ENCODE peak calls at places on chromosomes 7 and 10, in eight cellular contexts. X is fibroblast of lung; G is sigmoid colon; D is GM23248; W is IMR-90; V is mesendoderm; E is CD8-positive, alpha-beta T cell; C is naive thymus-derived CD4-positive, alpha-beta T cell. U is an unnamed sample. For H3K4me1, the result is how much of the 10 kb centered on the place peaks cover.

GRCh38 chr7:98551541-98552273 is 65.4 kb upstream of the NPTX2 start:
- DNase-seq in X (no peak), G (no peak), D (no peak), W (no peak), V (no peak), E (no peak), C (no peak), U (no peak)

GRCh38 chr7:33040803-33041516 is 21.6 kb downstream of the NT5C3A start:
- DNase-seq in X (no peak), G (no peak), D (peak), W (peak), V (no peak), E (peak), C (peak), U (no peak)

GRCh38 chr7:129877146-129877792 is 75.5 kb downstream of the UBE2H start:
- DNase-seq in X (no peak), G (no peak), D (no peak), W (no peak), V (no peak), E (no peak), C (no peak), U (no peak)

GRCh38 chr10:59678884-59679301 is 30.8 kb downstream of the SLC16A9 start:
- DNase-seq in X (peak), G (no peak), D (peak), W (no peak), V (peak), E (no peak), C (no peak), U (no peak)

GRCh38 chr7:22052221-22052639 is 106.5 kb upstream of the CDCA7L start:
- DNase-seq in X (peak), G (no peak), D (peak), W (no peak), V (no peak), E (no peak), C (no peak), U (no peak)

GRCh38 chr10:114519306-114519669 is 115.0 kb upstream of the AFAP1L2 start:
- DNase-seq in X (peak), G (no peak), D (peak), W (no peak), V (no peak), E (no peak), C (no peak), U (no peak)

GRCh38 chr10:61857746-61858145 is 43.8 kb upstream of the ARID5B start:
- DNase-seq in X (peak), G (no peak), D (peak), W (no peak), V (no peak), E (no peak), C (no peak), U (no peak)

GRCh38 chr7:145909956-145910611 is 206.5 kb upstream of the CNTNAP2 start:
- DNase-seq in X (no peak), G (no peak), D (no peak), W (peak), V (no peak), E (no peak), C (no peak), U (no peak)

GRCh38 chr10:86752311-86752710 is 4.1 kb upstream of the BMPR1A start:
- DNase-seq in X (no peak), G (no peak), D (no peak), W (no peak), V (peak), E (no peak), C (no peak), U (no peak)

GRCh38 chr7:47432988-47433895 is 148.7 kb downstream of the TNS3 start:
- DNase-seq in X (no peak), G (peak), D (no peak), W (no peak), V (no peak), E (no peak), C (no peak), U (no peak)

GRCh38 chr10:27660705-27661104 is 84.9 kb downstream of the MKX start:
- DNase-seq in X (no peak), G (no peak), D (no peak), W (no peak), V (no peak), E (no peak), C (no peak), U (no peak)

GRCh38 chr7:25788961-25789620 is 362.9 kb upstream of the NFE2L3 start:
- DNase-seq in X (no peak), G (no peak), D (no peak), W (no peak), V (no peak), E (no peak), C (no peak), U (no peak)

GRCh38 chr10:111762114-111762513 is 421.5 kb downstream of the GPAM start:
- DNase-seq in X (no peak), G (no peak), D (peak), W (no peak), V (peak), E (no peak), C (no peak), U (no peak)

GRCh38 chr7:11592699-11593098 is 239.3 kb downstream of the THSD7A start:
- DNase-seq in X (peak), G (no peak), D (no peak), W (no peak), V (no peak), E (no peak), C (no peak), U (no peak)

GRCh38 chr7:44145419-44145968 is 4.4 kb upstream of the MYL7 start:
- DNase-seq in X (peak), G (peak), D (no peak), W (no peak), V (peak), E (peak), C (peak), U (peak)

GRCh38 chr10:125640609-125641008 is 42.4 kb downstream of the TEX36 start:
- DNase-seq in X (no peak), G (no peak), D (no peak), W (no peak), V (no peak), E (no peak), C (no peak), U (no peak)

GRCh38 chr10:114822771-114823463 is 1.3 kb downstream of the FHIP2A start:
- DNase-seq in X (peak), G (no peak), D (peak), W (peak), V (no peak), E (no peak), C (no peak), U (no peak)

GRCh38 chr10:119401671-119402395 is 140.7 kb downstream of the RGS10 start:
- DNase-seq in X (peak), G (peak), D (peak), W (peak), V (peak), E (no peak), C (no peak), U (no peak)

GRCh38 chr10:9003122-9003521 is 948.6 kb downstream of the GATA3 start:
- DNase-seq in X (no peak), G (no peak), D (no peak), W (no peak), V (no peak), E (no peak), C (no peak), U (no peak)

GRCh38 chr7:142603870-142604448 is 145.3 kb upstream of the PRSS1 start:
- DNase-seq in X (peak), G (no peak), D (peak), W (peak), V (peak), E (peak), C (peak), U (no peak)

GRCh38 chr7:85773116-85773783 is 586.4 kb upstream of the SEMA3D start:
- DNase-seq in X (peak), G (no peak), D (peak), W (peak), V (no peak), E (no peak), C (no peak), U (no peak)

GRCh38 chr10:116026315-116026714 is 246.7 kb downstream of the GFRA1 start:
- DNase-seq in X (no peak), G (no peak), D (no peak), W (no peak), V (peak), E (no peak), C (no peak), U (no peak)

GRCh38 chr7:157558516-157558874 is 221.7 kb downstream of the DNAJB6 start:
- DNase-seq in X (no peak), G (peak), D (no peak), W (no peak), V (no peak), E (no peak), C (no peak), U (peak)

GRCh38 chr10:115167716-115168115 is 74.6 kb downstream of the ATRNL1 start:
- DNase-seq in X (no peak), G (no peak), D (no peak), W (no peak), V (no peak), E (no peak), C (no peak), U (no peak)

GRCh38 chr7:82441916-82442478 is 1.6 kb downstream of the CACNA2D1 start:
- DNase-seq in X (peak), G (no peak), D (peak), W (peak), V (peak), E (no peak), C (no peak), U (no peak)

GRCh38 chr7:47584128-47584865 is 2.4 kb upstream of the TNS3 start:
- DNase-seq in X (no peak), G (no peak), D (peak), W (no peak), V (no peak), E (no peak), C (no peak), U (no peak)

GRCh38 chr7:85078181-85078580 is 108.7 kb downstream of the SEMA3D start:
- DNase-seq in X (no peak), G (no peak), D (no peak), W (no peak), V (no peak), E (no peak), C (no peak), U (no peak)

GRCh38 chr10:77111611-77112550 is 525.7 kb downstream of the KCNMA1 start:
- DNase-seq in X (peak), G (no peak), D (peak), W (peak), V (peak), E (no peak), C (no peak), U (no peak)

GRCh38 chr7:77710067-77710466 is 13.8 kb downstream of the RSBN1L start:
- DNase-seq in X (no peak), G (no peak), D (no peak), W (no peak), V (no peak), E (no peak), C (no peak), U (no peak)

GRCh38 chr7:15963206-15963605 is 276.7 kb upstream of the MEOX2 start:
- DNase-seq in X (no peak), G (no peak), D (no peak), W (no peak), V (no peak), E (no peak), C (no peak), U (no peak)

GRCh38 chr7:102992820-102993531 is 80.2 kb downstream of the LRRC17 start:
- DNase-seq in X (peak), G (no peak), D (peak), W (peak), V (no peak), E (no peak), C (no peak), U (no peak)

GRCh38 chr7:12431886-12432285 is 28.2 kb upstream of the VWDE start:
- DNase-seq in X (no peak), G (no peak), D (peak), W (peak), V (peak), E (no peak), C (no peak), U (peak)

GRCh38 chr10:85280014-85280413 is 951.6 kb downstream of the CCSER2 start:
- DNase-seq in X (no peak), G (no peak), D (no peak), W (no peak), V (peak), E (no peak), C (no peak), U (peak)

GRCh38 chr10:129758591-129759021 is 205.5 kb downstream of the EBF3 start:
- DNase-seq in X (no peak), G (peak), D (no peak), W (no peak), V (no peak), E (peak), C (no peak), U (peak)

GRCh38 chr10:59580257-59580863 is 129.3 kb downstream of the SLC16A9 start:
- DNase-seq in X (peak), G (no peak), D (peak), W (peak), V (peak), E (no peak), C (no peak), U (no peak)

GRCh38 chr10:96379758-96380157 is 21.0 kb upstream of the OPALIN start:
- DNase-seq in X (no peak), G (no peak), D (no peak), W (no peak), V (no peak), E (no peak), C (no peak), U (no peak)

DNA sequence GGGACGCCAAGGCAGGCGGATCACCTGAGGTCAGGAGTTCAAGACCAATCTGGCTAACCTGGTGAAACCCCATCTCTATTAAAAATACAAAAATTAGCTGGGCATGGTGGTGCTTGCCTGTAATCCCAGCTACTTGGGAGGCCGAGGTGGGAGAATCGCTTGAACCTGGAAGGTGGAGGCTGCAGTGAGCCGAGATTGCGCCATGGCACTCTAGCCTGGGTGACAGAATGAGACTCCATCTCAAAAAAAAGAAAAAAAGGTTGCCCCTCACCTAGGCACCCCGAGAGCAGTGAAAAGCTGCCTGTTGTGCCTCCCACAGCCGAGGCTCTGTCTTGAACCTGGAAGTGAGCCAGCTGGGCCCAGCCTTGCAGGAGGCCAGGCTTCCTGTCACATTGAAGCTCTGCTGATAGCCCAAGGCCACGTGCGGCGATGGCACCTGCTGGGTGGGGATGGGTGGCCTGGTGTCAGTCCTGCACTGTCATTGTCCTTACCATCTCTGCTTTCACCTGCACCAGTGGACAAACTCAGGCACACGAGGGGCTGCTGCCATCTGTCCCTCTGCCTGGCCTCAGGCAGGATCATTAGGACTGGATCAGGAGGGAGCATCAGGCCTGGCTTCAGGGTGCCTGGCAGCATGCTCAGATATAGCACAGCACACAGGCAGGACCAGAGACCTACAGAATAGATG is 37.8 kb downstream of the DNAJB12 start:
- DNase-seq in X (no peak), G (peak), D (no peak), W (no peak), V (no peak), E (peak), C (peak), U (peak)
- H3K4me1 ChIP-seq in X (under half), G (half or more), D (under half), W (under half), V (under half), E (half or more), C (under half), U (under half)

DNA sequence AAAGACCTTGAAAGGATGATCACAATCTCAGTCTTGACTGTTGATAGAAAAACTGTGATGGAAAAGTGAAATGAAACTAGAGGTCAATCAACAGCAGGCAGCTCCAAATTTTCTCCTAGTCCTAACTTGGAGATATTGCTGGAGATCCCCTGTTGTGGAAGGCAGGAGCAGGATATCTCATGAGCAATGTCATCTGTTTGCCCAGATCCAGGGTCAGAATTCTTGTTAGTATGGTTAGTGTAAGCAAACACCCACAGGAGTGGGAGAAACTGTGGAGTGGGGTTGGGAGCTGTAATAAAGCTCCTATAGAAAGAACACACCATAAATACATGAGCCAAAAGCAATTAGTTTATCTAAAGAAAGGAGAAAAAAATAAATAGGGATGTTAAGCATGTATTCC is 169.0 kb downstream of the AKR1D1 start:
- DNase-seq in X (no peak), G (no peak), D (no peak), W (no peak), V (peak), E (no peak), C (no peak), U (no peak)
- H3K27ac ChIP-seq in X (no peak), G (no peak), D (no peak), W (no peak), V (peak), E (no peak), C (no peak), U (no peak)

GRCh38 chr10:66572700-66573099 is 353.1 kb upstream of the LRRTM3 start:
- DNase-seq in X (no peak), G (no peak), D (no peak), W (no peak), V (no peak), E (no peak), C (no peak), U (no peak)
- H3K4me1 ChIP-seq in X (under half), G (under half), D (under half), W (under half), V (under half), E (under half), C (under half), U (under half)

DNA sequence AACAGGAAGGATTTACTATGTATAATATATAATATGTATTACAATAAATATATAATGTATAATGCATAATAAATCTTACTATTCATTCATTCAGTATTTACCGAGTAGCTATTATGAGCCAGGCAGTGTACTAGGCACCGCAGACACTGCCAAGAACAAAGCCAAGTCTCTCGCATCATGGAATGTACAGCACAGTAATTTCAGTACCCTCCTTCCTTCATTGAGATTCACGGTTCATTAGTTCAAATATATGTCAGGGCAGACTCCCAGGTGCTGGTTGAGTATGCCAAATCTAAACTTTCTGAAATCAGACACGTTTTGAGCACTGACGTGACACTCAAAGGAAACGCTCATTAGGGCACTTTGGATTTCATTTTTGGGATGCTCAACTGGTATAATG is 9.1 kb downstream of the USP6NL start:
- DNase-seq in X (no peak), G (no peak), D (no peak), W (no peak), V (no peak), E (no peak), C (no peak), U (no peak)
- H3K27ac ChIP-seq in X (no peak), G (no peak), D (no peak), W (no peak), V (peak), E (no peak), C (no peak), U (no peak)

GRCh38 chr7:130989006-130989795 is 255.2 kb upstream of the KLF14 start:
- DNase-seq in X (no peak), G (no peak), D (no peak), W (no peak), V (no peak), E (no peak), C (no peak), U (no peak)
- H3K4me1 ChIP-seq in X (under half), G (half or more), D (under half), W (under half), V (under half), E (half or more), C (half or more), U (under half)

GRCh38 chr10:30453764-30454527 is 20.0 kb downstream of the MAP3K8 start:
- DNase-seq in X (no peak), G (no peak), D (no peak), W (no peak), V (no peak), E (no peak), C (no peak), U (no peak)
- H3K27ac ChIP-seq in X (peak), G (peak), D (peak), W (peak), V (no peak), E (no peak), C (no peak), U (peak)

GRCh38 chr7:2716906-2717292 is 28.9 kb downstream of the AMZ1 start:
- DNase-seq in X (no peak), G (no peak), D (no peak), W (no peak), V (no peak), E (no peak), C (no peak), U (no peak)

GRCh38 chr7:2717293-2717904 is 29.4 kb downstream of the AMZ1 start:
- DNase-seq in X (no peak), G (peak), D (no peak), W (peak), V (no peak), E (no peak), C (peak), U (no peak)

GRCh38 chr7:2715341-2716231 is 27.6 kb downstream of the AMZ1 start:
- DNase-seq in X (no peak), G (no peak), D (no peak), W (peak), V (no peak), E (no peak), C (peak), U (no peak)

GRCh38 chr7:2717905-2718702 is 30.1 kb downstream of the AMZ1 start:
- DNase-seq in X (no peak), G (no peak), D (no peak), W (no peak), V (no peak), E (no peak), C (no peak), U (no peak)

GRCh38 chr7:2716488-2716887 is 28.5 kb downstream of the AMZ1 start:
- DNase-seq in X (no peak), G (no peak), D (no peak), W (no peak), V (no peak), E (no peak), C (no peak), U (no peak)
- H3K4me1 ChIP-seq in X (under half), G (under half), D (under half), W (under half), V (under half), E (half or more), C (under half), U (under half)

GRCh38 chr10:98485959-98486358 is 39.2 kb upstream of the HPS1 start:
- DNase-seq in X (peak), G (no peak), D (peak), W (peak), V (peak), E (no peak), C (no peak), U (no peak)
- H3K27ac ChIP-seq in X (no peak), G (no peak), D (peak), W (no peak), V (no peak), E (no peak), C (no peak), U (no peak)

GRCh38 chr7:5689118-5689517 is 92.3 kb downstream of the RNF216 start:
- DNase-seq in X (peak), G (no peak), D (peak), W (peak), V (no peak), E (no peak), C (peak), U (no peak)

GRCh38 chr7:5685192-5685591 is 96.3 kb downstream of the RNF216 start:
- DNase-seq in X (no peak), G (peak), D (no peak), W (no peak), V (no peak), E (no peak), C (no peak), U (no peak)

GRCh38 chr7:5682889-5683670 is 98.4 kb downstream of the RNF216 start:
- DNase-seq in X (no peak), G (peak), D (no peak), W (no peak), V (no peak), E (no peak), C (no peak), U (no peak)

GRCh38 chr7:5687936-5688673 is 93.4 kb downstream of the RNF216 start:
- DNase-seq in X (no peak), G (no peak), D (no peak), W (no peak), V (no peak), E (no peak), C (no peak), U (no peak)

GRCh38 chr7:5686131-5686530 is 95.3 kb downstream of the RNF216 start:
- DNase-seq in X (no peak), G (no peak), D (no peak), W (no peak), V (no peak), E (no peak), C (no peak), U (no peak)
- H3K4me1 ChIP-seq in X (under half), G (half or more), D (under half), W (under half), V (under half), E (half or more), C (under half), U (under half)

GRCh38 chr10:75640803-75641202 is 209.4 kb downstream of the LRMDA start:
- DNase-seq in X (no peak), G (no peak), D (no peak), W (no peak), V (peak), E (no peak), C (no peak), U (no peak)
- H3K27ac ChIP-seq in X (no peak), G (no peak), D (no peak), W (no peak), V (no peak), E (no peak), C (no peak), U (no peak)